ENCODE peak calls at places on chromosomes 13 and 19, in nine cellular contexts. X is thoracic aorta, B is AG09319, F is IMR-90, M is fibroblast of the aortic adventitia, D is omental fat pad, Q is epithelial cell of esophagus, N is fibroblast of lung, S is body of pancreas. U is an unnamed sample.

GRCh38 chr13:28621439-28621838 is 37.5 kb upstream of the POMP start:
- DNase-seq in F (no peak), Q (no peak), B (no peak), D (no peak), M (no peak), X (no peak), S (no peak), N (no peak), U (no peak)

GRCh38 chr13:43787998-43788397 is 1.2 kb upstream of the ENOX1 start:
- DNase-seq in M (peak), F (peak), S (no peak), B (no peak), D (no peak), Q (peak), X (no peak), N (peak), U (no peak)

GRCh38 chr13:28659611-28659970 is 661 bp downstream of the POMP start:
- DNase-seq in D (no peak), S (no peak), M (peak), Q (peak), N (peak), B (no peak), F (peak), X (no peak), U (peak)

GRCh38 chr13:89627991-89628390 is 1719.5 kb upstream of the MIR17HG start:
- DNase-seq in Q (peak), D (no peak), N (peak), B (no peak), M (no peak), X (no peak), F (no peak), S (no peak), U (no peak)

GRCh38 chr19:3319643-3320353 is 46.6 kb upstream of the NFIC start:
- DNase-seq in D (no peak), M (peak), F (no peak), Q (no peak), N (peak), B (no peak), X (no peak), S (no peak), U (no peak)

GRCh38 chr13:76856141-76856571 is 30.0 kb downstream of the KCTD12 start:
- DNase-seq in Q (peak), S (no peak), X (no peak), B (peak), M (peak), N (peak), D (no peak), F (peak), U (no peak)

GRCh38 chr19:45154064-45154827 is 6.5 kb downstream of the NKPD1 start:
- DNase-seq in Q (peak), N (peak), M (peak), B (no peak), S (no peak), X (no peak), F (peak), D (no peak), U (no peak)

GRCh38 chr13:52411629-52412028 is 5.7 kb upstream of the THSD1 start:
- DNase-seq in S (no peak), N (peak), B (no peak), M (peak), X (no peak), D (no peak), F (peak), Q (peak), U (no peak)

GRCh38 chr19:47097396-47098217 is 16.0 kb downstream of the ZC3H4 start:
- DNase-seq in B (no peak), Q (no peak), F (no peak), X (peak), M (peak), N (peak), S (no peak), D (no peak), U (no peak)

GRCh38 chr13:44068169-44068568 is 188.5 kb downstream of the LACC1 start:
- DNase-seq in N (peak), X (no peak), D (no peak), M (peak), B (no peak), S (no peak), Q (peak), F (peak), U (no peak)

GRCh38 chr19:44657211-44657921 is 13.7 kb downstream of the PVR start:
- DNase-seq in S (peak), M (peak), X (peak), N (peak), F (peak), D (peak), Q (peak), B (no peak), U (peak)

GRCh38 chr13:35614666-35615065 is 138.2 kb upstream of the MAB21L1 start:
- DNase-seq in M (no peak), X (no peak), F (no peak), D (no peak), Q (no peak), S (no peak), B (no peak), N (no peak), U (no peak)

GRCh38 chr19:55196803-55197202 is 12.5 kb downstream of the PTPRH start:
- DNase-seq in F (no peak), Q (no peak), D (no peak), B (no peak), S (no peak), X (no peak), N (no peak), M (no peak), U (no peak)

GRCh38 chr13:52644108-52644507 is 1.9 kb downstream of the HNRNPA1L2 start:
- DNase-seq in D (no peak), Q (peak), N (peak), F (peak), X (no peak), B (no peak), M (no peak), S (no peak), U (no peak)

DNA sequence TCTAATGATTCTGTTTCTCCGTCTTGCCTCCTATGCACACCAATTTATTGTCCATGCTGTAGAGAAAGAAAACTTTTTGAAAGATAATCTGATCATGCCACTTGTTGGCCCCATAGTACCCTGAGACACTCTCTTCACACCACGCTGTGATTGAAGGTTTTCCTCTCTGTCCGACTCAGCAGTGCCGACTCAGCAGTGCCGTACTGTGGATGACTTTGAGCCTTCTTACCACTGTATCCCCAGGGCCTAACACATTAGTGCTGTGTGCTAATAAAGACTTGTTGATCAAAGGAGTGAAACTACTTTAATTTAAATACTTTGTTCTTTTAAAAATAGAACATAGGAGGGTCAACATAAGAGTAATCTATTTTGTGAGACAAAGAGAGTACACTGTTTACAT is 429.6 kb downstream of the KLF12 start:
- DNase-seq in S (no peak), Q (peak), D (no peak), B (no peak), X (no peak), F (no peak), M (no peak), N (no peak), U (no peak)
- TF ChIP-seq CTCF in S (no peak), Q (no peak), D (no peak), B (no peak), X (no peak), F (no peak), M (no peak), N (no peak), U (no peak)

GRCh38 chr13:45361596-45362206 is 20.7 kb upstream of the TPT1 start:
- DNase-seq in F (peak), X (no peak), B (no peak), Q (peak), S (no peak), M (peak), D (no peak), N (peak), U (no peak)

GRCh38 chr13:45364876-45365557 is 24.0 kb upstream of the TPT1 start:
- DNase-seq in M (no peak), N (no peak), X (no peak), F (no peak), Q (peak), S (no peak), D (no peak), B (no peak), U (no peak)

GRCh38 chr13:45367358-45367757 is 26.4 kb upstream of the TPT1 start:
- DNase-seq in N (peak), X (peak), S (peak), M (peak), D (peak), F (peak), Q (peak), B (peak), U (peak)

GRCh38 chr13:45365558-45365885 is 24.5 kb upstream of the TPT1 start:
- DNase-seq in F (no peak), B (no peak), D (no peak), X (no peak), Q (peak), S (no peak), N (no peak), M (no peak), U (no peak)

GRCh38 chr13:45362939-45363338 is 22.0 kb upstream of the TPT1 start:
- DNase-seq in X (no peak), D (no peak), Q (no peak), N (no peak), S (no peak), B (no peak), M (no peak), F (no peak), U (no peak)
- TF ChIP-seq CTCF in X (no peak), D (no peak), Q (no peak), N (no peak), S (no peak), B (no peak), M (no peak), F (no peak), U (no peak)

GRCh38 chr13:33252103-33252502 is 33.5 kb downstream of the STARD13 start:
- DNase-seq in N (no peak), D (no peak), F (no peak), M (no peak), X (no peak), B (no peak), S (no peak), Q (no peak), U (no peak)

GRCh38 chr13:33249894-33250293 is 35.7 kb downstream of the STARD13 start:
- DNase-seq in S (no peak), B (no peak), D (no peak), Q (no peak), N (no peak), M (no peak), F (no peak), X (no peak), U (no peak)

GRCh38 chr13:33251131-33251629 is 34.4 kb downstream of the STARD13 start:
- DNase-seq in B (peak), M (peak), S (no peak), Q (peak), X (peak), D (no peak), N (peak), F (peak), U (no peak)

GRCh38 chr13:33249066-33249465 is 36.5 kb downstream of the STARD13 start:
- DNase-seq in M (peak), F (peak), N (peak), S (no peak), D (no peak), X (no peak), Q (peak), B (no peak), U (no peak)

GRCh38 chr13:33250594-33250993 is 35.0 kb downstream of the STARD13 start:
- DNase-seq in X (no peak), Q (no peak), F (peak), B (no peak), N (peak), M (peak), S (no peak), D (no peak), U (no peak)
- TF ChIP-seq CTCF in X (no peak), Q (no peak), F (no peak), B (no peak), N (no peak), M (no peak), S (no peak), D (no peak), U (no peak)

DNA sequence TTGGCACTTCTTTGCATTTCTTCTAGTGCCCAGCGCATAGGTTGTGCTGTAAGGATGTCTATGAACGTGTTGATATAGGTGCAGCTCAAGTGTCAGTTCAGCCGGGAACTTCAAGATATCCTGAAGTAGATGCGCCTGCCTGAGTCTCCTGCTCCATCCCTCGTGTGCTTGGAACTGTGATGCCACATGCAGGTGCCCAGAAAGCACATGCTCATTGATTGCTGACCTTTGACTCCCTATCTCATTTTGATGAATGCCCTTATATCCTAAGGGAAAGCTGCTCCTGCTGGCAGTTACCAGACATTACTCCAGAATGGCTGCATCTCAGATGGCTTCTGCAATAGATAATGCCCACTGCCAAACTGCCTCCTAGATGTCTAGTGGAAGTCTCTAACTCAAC is 40.9 kb downstream of the CBY2 start:
- DNase-seq in Q (no peak), D (no peak), N (no peak), B (no peak), X (no peak), S (no peak), F (no peak), M (no peak), U (no peak)
- TF ChIP-seq CTCF in Q (no peak), D (no peak), N (no peak), B (no peak), X (no peak), S (no peak), F (no peak), M (no peak), U (no peak)

GRCh38 chr19:8244442-8244841 is 35.3 kb downstream of the CERS4 start:
- DNase-seq in B (no peak), N (no peak), S (no peak), Q (no peak), D (no peak), F (no peak), X (no peak), M (no peak), U (no peak)
- TF ChIP-seq CTCF in B (no peak), N (no peak), S (no peak), Q (no peak), D (no peak), F (no peak), X (no peak), M (no peak), U (no peak)

DNA sequence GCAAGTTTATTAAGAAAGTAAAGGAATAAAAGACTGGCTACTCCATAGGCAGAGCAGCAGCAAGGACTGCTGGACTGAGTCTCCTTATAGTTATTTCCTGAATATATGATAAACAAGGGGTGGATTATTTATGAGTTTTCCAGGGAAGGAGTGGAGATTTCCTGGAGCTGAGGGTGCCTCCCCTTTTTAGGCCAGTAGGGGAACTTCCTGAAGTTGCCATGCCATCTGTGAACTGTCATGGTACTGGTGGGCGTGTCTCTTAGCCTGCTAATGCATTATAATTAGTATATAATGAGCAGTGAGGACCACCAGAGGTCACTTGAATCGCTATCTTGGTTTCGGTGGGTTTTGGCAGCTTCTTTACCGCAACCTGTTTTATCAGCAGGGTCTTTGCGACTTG is 13.5 kb downstream of the ZSCAN5A start:
- DNase-seq in M (no peak), S (no peak), F (no peak), N (no peak), B (no peak), X (no peak), Q (peak), D (no peak), U (no peak)
- TF ChIP-seq CTCF in M (peak), S (no peak), F (no peak), N (no peak), B (no peak), X (no peak), Q (peak), D (no peak), U (no peak)

DNA sequence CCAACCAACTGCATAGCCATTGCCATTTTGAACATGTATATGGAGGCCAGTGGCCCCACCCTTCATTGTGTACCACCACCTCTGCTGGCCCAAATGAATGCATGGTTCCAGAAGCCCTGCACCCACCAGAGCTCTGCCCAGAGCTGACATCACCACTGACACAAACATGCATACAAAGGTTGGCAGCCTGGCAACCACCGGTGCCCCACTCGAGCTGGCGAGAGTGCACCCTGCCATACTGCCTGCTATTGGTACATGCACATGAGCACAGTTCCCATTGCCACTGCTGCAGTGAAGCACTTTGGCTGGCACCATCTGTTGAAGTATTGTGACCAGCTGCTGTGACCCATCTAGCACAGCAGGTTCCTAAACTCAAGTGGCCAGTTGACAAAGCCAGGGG is 1564.9 kb downstream of the OLFM4 start:
- DNase-seq in N (no peak), Q (no peak), X (no peak), M (no peak), D (no peak), B (no peak), S (no peak), F (no peak), U (no peak)
- TF ChIP-seq CTCF in N (no peak), Q (no peak), X (no peak), M (no peak), D (no peak), B (no peak), S (no peak), F (no peak), U (no peak)